ENCODE peak calls at places on chromosomes 7 and 10, in seven cellular contexts. One of them, this sample, is unnamed.

GRCh38 chr7:1065263-1066260 is 21.2 kb downstream of the GPR146 start:
- DNase-seq in lower leg skin: peak
- DNase-seq in BJ: no peak
- DNase-seq in fibroblast of the aortic adventitia: peak
- DNase-seq in keratinocyte: no peak
- DNase-seq in heart left ventricle: peak
- DNase-seq in uterus: peak
- DNase-seq in this sample: peak

GRCh38 chr10:121110369-121110768 is 259.2 kb downstream of the WDR11 start:
- DNase-seq in uterus: no peak
- DNase-seq in fibroblast of the aortic adventitia: no peak
- DNase-seq in BJ: no peak
- DNase-seq in keratinocyte: no peak
- DNase-seq in heart left ventricle: no peak
- DNase-seq in lower leg skin: no peak
- DNase-seq in this sample: no peak

GRCh38 chr7:120014920-120015465 is 258.0 kb upstream of the KCND2 start:
- DNase-seq in BJ: no peak
- DNase-seq in keratinocyte: no peak
- DNase-seq in uterus: no peak
- DNase-seq in fibroblast of the aortic adventitia: peak
- DNase-seq in lower leg skin: no peak
- DNase-seq in heart left ventricle: no peak
- DNase-seq in this sample: no peak

GRCh38 chr10:22427890-22428571 is 82.7 kb downstream of the SPAG6 start:
- DNase-seq in fibroblast of the aortic adventitia: peak
- DNase-seq in heart left ventricle: no peak
- DNase-seq in uterus: no peak
- DNase-seq in lower leg skin: no peak
- DNase-seq in BJ: peak
- DNase-seq in keratinocyte: peak
- DNase-seq in this sample: peak

GRCh38 chr10:110679633-110680472 is 35.7 kb downstream of the RBM20 start:
- DNase-seq in BJ: no peak
- DNase-seq in heart left ventricle: peak
- DNase-seq in lower leg skin: no peak
- DNase-seq in fibroblast of the aortic adventitia: no peak
- DNase-seq in keratinocyte: no peak
- DNase-seq in uterus: no peak
- DNase-seq in this sample: no peak

GRCh38 chr7:141537906-141538305 is 13.3 kb upstream of the AGK start:
- DNase-seq in lower leg skin: no peak
- DNase-seq in keratinocyte: no peak
- DNase-seq in fibroblast of the aortic adventitia: no peak
- DNase-seq in heart left ventricle: no peak
- DNase-seq in uterus: no peak
- DNase-seq in BJ: no peak
- DNase-seq in this sample: no peak

GRCh38 chr10:15370212-15370740 is 813 bp downstream of the FAM171A1 start:
- DNase-seq in keratinocyte: no peak
- DNase-seq in BJ: no peak
- DNase-seq in uterus: no peak
- DNase-seq in heart left ventricle: peak
- DNase-seq in fibroblast of the aortic adventitia: peak
- DNase-seq in lower leg skin: no peak
- DNase-seq in this sample: peak

GRCh38 chr7:155257482-155258232 is 40.0 kb upstream of the INSIG1 start:
- DNase-seq in keratinocyte: peak
- DNase-seq in fibroblast of the aortic adventitia: peak
- DNase-seq in lower leg skin: peak
- DNase-seq in heart left ventricle: peak
- DNase-seq in uterus: peak
- DNase-seq in BJ: no peak
- DNase-seq in this sample: peak

GRCh38 chr7:46680147-46680546 is 759.1 kb upstream of the IGFBP3 start:
- DNase-seq in fibroblast of the aortic adventitia: no peak
- DNase-seq in heart left ventricle: no peak
- DNase-seq in BJ: no peak
- DNase-seq in uterus: no peak
- DNase-seq in lower leg skin: no peak
- DNase-seq in keratinocyte: no peak
- DNase-seq in this sample: peak

GRCh38 chr7:158976849-158977593 is 120.7 kb downstream of the DYNC2I1 start:
- DNase-seq in heart left ventricle: peak
- DNase-seq in fibroblast of the aortic adventitia: peak
- DNase-seq in keratinocyte: no peak
- DNase-seq in lower leg skin: peak
- DNase-seq in BJ: no peak
- DNase-seq in uterus: peak
- DNase-seq in this sample: peak
- H3K4me3 ChIP-seq in heart left ventricle: no peak
- H3K4me3 ChIP-seq in fibroblast of the aortic adventitia: peak
- H3K4me3 ChIP-seq in keratinocyte: peak
- H3K4me3 ChIP-seq in lower leg skin: no peak
- H3K4me3 ChIP-seq in BJ: peak
- H3K4me3 ChIP-seq in uterus: no peak
- H3K4me3 ChIP-seq in this sample: peak

GRCh38 chr10:93620925-93621324 is 8.6 kb downstream of the PDE6C start:
- DNase-seq in keratinocyte: no peak
- DNase-seq in lower leg skin: no peak
- DNase-seq in BJ: no peak
- DNase-seq in heart left ventricle: no peak
- DNase-seq in uterus: no peak
- DNase-seq in fibroblast of the aortic adventitia: no peak
- DNase-seq in this sample: no peak

GRCh38 chr10:93622942-93623341 is 10.6 kb downstream of the PDE6C start:
- DNase-seq in BJ: no peak
- DNase-seq in heart left ventricle: no peak
- DNase-seq in keratinocyte: no peak
- DNase-seq in lower leg skin: no peak
- DNase-seq in fibroblast of the aortic adventitia: no peak
- DNase-seq in uterus: no peak
- DNase-seq in this sample: no peak
- TF ChIP-seq CTCF in BJ: no peak
- TF ChIP-seq CTCF in heart left ventricle: no peak
- TF ChIP-seq CTCF in keratinocyte: no peak
- TF ChIP-seq CTCF in lower leg skin: no peak
- TF ChIP-seq CTCF in fibroblast of the aortic adventitia: no peak
- TF ChIP-seq CTCF in uterus: no peak
- TF ChIP-seq CTCF in this sample: no peak

GRCh38 chr7:153190452-153190851 is 430.9 kb downstream of the ACTR3B start:
- DNase-seq in BJ: no peak
- DNase-seq in heart left ventricle: no peak
- DNase-seq in keratinocyte: no peak
- DNase-seq in uterus: no peak
- DNase-seq in lower leg skin: no peak
- DNase-seq in fibroblast of the aortic adventitia: no peak
- DNase-seq in this sample: no peak

GRCh38 chr7:153190986-153191385 is 431.4 kb downstream of the ACTR3B start:
- DNase-seq in BJ: no peak
- DNase-seq in fibroblast of the aortic adventitia: no peak
- DNase-seq in lower leg skin: no peak
- DNase-seq in uterus: no peak
- DNase-seq in keratinocyte: no peak
- DNase-seq in heart left ventricle: no peak
- DNase-seq in this sample: no peak

GRCh38 chr7:153188630-153189029 is 429.1 kb downstream of the ACTR3B start:
- DNase-seq in heart left ventricle: no peak
- DNase-seq in lower leg skin: no peak
- DNase-seq in uterus: no peak
- DNase-seq in BJ: no peak
- DNase-seq in fibroblast of the aortic adventitia: no peak
- DNase-seq in keratinocyte: no peak
- DNase-seq in this sample: no peak

GRCh38 chr7:153188161-153188560 is 428.6 kb downstream of the ACTR3B start:
- DNase-seq in BJ: no peak
- DNase-seq in heart left ventricle: no peak
- DNase-seq in keratinocyte: no peak
- DNase-seq in lower leg skin: no peak
- DNase-seq in fibroblast of the aortic adventitia: no peak
- DNase-seq in uterus: no peak
- DNase-seq in this sample: no peak

DNA sequence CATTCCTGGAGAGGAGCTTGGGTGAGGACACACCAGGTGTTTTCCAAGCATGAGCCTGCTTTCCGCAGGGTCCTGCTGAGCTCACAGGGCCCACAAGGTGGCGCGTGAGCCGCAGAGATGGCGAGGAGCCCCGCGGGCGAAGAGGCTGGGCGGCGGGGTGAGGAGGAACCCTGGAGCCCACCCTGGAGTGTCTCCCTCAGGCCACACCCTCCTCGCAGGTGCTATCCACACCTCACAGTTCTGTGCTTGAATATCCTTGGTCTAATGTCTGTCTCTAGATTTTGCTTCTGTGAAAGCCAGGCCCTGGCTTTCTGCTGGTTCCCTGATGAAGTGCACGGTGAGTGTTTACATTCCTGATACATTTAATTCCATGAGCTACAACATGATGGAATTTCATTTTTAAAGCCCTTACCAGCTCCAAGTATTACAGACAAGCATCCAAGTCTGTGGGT is 433.6 kb downstream of the ACTR3B start:
- DNase-seq in lower leg skin: no peak
- DNase-seq in keratinocyte: no peak
- DNase-seq in heart left ventricle: no peak
- DNase-seq in uterus: peak
- DNase-seq in fibroblast of the aortic adventitia: no peak
- DNase-seq in BJ: no peak
- DNase-seq in this sample: no peak
- H3K4me3 ChIP-seq in lower leg skin: no peak
- H3K4me3 ChIP-seq in keratinocyte: no peak
- H3K4me3 ChIP-seq in heart left ventricle: no peak
- H3K4me3 ChIP-seq in uterus: no peak
- H3K4me3 ChIP-seq in fibroblast of the aortic adventitia: no peak
- H3K4me3 ChIP-seq in BJ: no peak
- H3K4me3 ChIP-seq in this sample: no peak

GRCh38 chr10:127234306-127234800 is 38.0 kb upstream of the INSYN2A start:
- DNase-seq in heart left ventricle: no peak
- DNase-seq in lower leg skin: no peak
- DNase-seq in BJ: no peak
- DNase-seq in uterus: no peak
- DNase-seq in fibroblast of the aortic adventitia: no peak
- DNase-seq in keratinocyte: no peak
- DNase-seq in this sample: no peak
- TF ChIP-seq CTCF in heart left ventricle: no peak
- TF ChIP-seq CTCF in lower leg skin: no peak
- TF ChIP-seq CTCF in BJ: no peak
- TF ChIP-seq CTCF in uterus: no peak
- TF ChIP-seq CTCF in fibroblast of the aortic adventitia: no peak
- TF ChIP-seq CTCF in keratinocyte: no peak
- TF ChIP-seq CTCF in this sample: no peak

DNA sequence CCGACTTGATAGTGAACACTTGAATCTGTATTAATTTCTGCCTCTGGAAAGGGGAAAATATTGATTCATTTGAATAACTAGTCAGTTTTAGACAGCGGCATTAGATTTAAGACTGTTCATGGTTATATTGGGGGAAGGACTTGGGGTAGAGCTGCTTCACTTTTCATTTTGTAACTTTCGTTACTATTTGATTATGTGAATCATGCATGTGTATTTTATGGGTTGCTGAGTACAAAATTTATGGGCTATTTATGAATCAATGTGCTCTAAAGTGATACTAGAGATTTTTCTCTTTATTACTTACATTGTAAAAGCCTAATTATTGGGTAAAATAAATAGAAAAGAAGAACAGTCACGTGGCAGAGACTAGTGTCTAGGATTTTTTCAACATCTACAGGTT is 4.9 kb downstream of the GLUD1 start:
- DNase-seq in keratinocyte: no peak
- DNase-seq in lower leg skin: no peak
- DNase-seq in fibroblast of the aortic adventitia: no peak
- DNase-seq in heart left ventricle: no peak
- DNase-seq in uterus: no peak
- DNase-seq in BJ: no peak
- DNase-seq in this sample: no peak
- H3K4me3 ChIP-seq in keratinocyte: no peak
- H3K4me3 ChIP-seq in lower leg skin: no peak
- H3K4me3 ChIP-seq in fibroblast of the aortic adventitia: no peak
- H3K4me3 ChIP-seq in heart left ventricle: no peak
- H3K4me3 ChIP-seq in uterus: no peak
- H3K4me3 ChIP-seq in BJ: no peak
- H3K4me3 ChIP-seq in this sample: no peak

GRCh38 chr7:103989785-103990775 is 622 bp upstream of the RELN start:
- DNase-seq in uterus: no peak
- DNase-seq in BJ: no peak
- DNase-seq in fibroblast of the aortic adventitia: peak
- DNase-seq in lower leg skin: no peak
- DNase-seq in keratinocyte: no peak
- DNase-seq in heart left ventricle: no peak
- DNase-seq in this sample: peak
- TF ChIP-seq CTCF in uterus: no peak
- TF ChIP-seq CTCF in BJ: no peak
- TF ChIP-seq CTCF in fibroblast of the aortic adventitia: no peak
- TF ChIP-seq CTCF in lower leg skin: no peak
- TF ChIP-seq CTCF in keratinocyte: no peak
- TF ChIP-seq CTCF in heart left ventricle: no peak
- TF ChIP-seq CTCF in this sample: no peak

GRCh38 chr7:74082770-74083116 is 861 bp upstream of the LIMK1 start:
- DNase-seq in fibroblast of the aortic adventitia: no peak
- DNase-seq in keratinocyte: no peak
- DNase-seq in BJ: no peak
- DNase-seq in heart left ventricle: no peak
- DNase-seq in lower leg skin: no peak
- DNase-seq in uterus: no peak
- DNase-seq in this sample: no peak
- H3K4me3 ChIP-seq in fibroblast of the aortic adventitia: no peak
- H3K4me3 ChIP-seq in keratinocyte: no peak
- H3K4me3 ChIP-seq in BJ: no peak
- H3K4me3 ChIP-seq in heart left ventricle: no peak
- H3K4me3 ChIP-seq in lower leg skin: no peak
- H3K4me3 ChIP-seq in uterus: no peak
- H3K4me3 ChIP-seq in this sample: no peak

GRCh38 chr10:3914702-3915101 is 129.7 kb upstream of the KLF6 start:
- DNase-seq in fibroblast of the aortic adventitia: no peak
- DNase-seq in BJ: no peak
- DNase-seq in lower leg skin: no peak
- DNase-seq in heart left ventricle: no peak
- DNase-seq in keratinocyte: no peak
- DNase-seq in uterus: no peak
- DNase-seq in this sample: no peak
- TF ChIP-seq CTCF in fibroblast of the aortic adventitia: no peak
- TF ChIP-seq CTCF in BJ: no peak
- TF ChIP-seq CTCF in lower leg skin: no peak
- TF ChIP-seq CTCF in heart left ventricle: no peak
- TF ChIP-seq CTCF in keratinocyte: no peak
- TF ChIP-seq CTCF in uterus: no peak
- TF ChIP-seq CTCF in this sample: no peak

GRCh38 chr10:97500297-97500575 is 1.5 kb downstream of the UBTD1 start:
- DNase-seq in heart left ventricle: no peak
- DNase-seq in fibroblast of the aortic adventitia: no peak
- DNase-seq in keratinocyte: no peak
- DNase-seq in BJ: no peak
- DNase-seq in lower leg skin: no peak
- DNase-seq in uterus: no peak
- DNase-seq in this sample: no peak
- H3K4me3 ChIP-seq in heart left ventricle: no peak
- H3K4me3 ChIP-seq in fibroblast of the aortic adventitia: peak
- H3K4me3 ChIP-seq in keratinocyte: peak
- H3K4me3 ChIP-seq in BJ: peak
- H3K4me3 ChIP-seq in lower leg skin: no peak
- H3K4me3 ChIP-seq in uterus: peak
- H3K4me3 ChIP-seq in this sample: peak

DNA sequence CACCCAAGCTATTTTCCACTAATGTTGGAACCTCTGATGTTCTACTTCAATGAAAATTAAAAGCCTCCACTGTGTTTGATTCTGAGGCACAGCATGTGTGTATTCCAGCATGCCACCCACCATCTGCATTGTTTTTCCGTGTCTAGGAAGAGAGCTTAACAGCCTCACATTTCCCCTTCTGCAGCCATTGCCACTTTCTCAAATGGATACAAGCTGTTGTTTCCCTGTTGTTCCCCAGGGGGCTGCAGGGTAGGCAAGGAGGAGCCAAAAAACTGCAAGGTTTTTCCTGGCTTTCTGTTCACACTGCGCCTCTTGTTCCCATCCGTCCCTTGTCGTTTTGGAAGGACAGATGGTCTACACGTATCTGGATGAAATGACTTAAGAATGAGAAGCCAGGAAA is 72.3 kb upstream of the DNAJB12 start:
- DNase-seq in uterus: no peak
- DNase-seq in fibroblast of the aortic adventitia: no peak
- DNase-seq in keratinocyte: no peak
- DNase-seq in heart left ventricle: peak
- DNase-seq in BJ: no peak
- DNase-seq in lower leg skin: no peak
- DNase-seq in this sample: peak
- TF ChIP-seq CTCF in uterus: no peak
- TF ChIP-seq CTCF in fibroblast of the aortic adventitia: no peak
- TF ChIP-seq CTCF in keratinocyte: no peak
- TF ChIP-seq CTCF in heart left ventricle: no peak
- TF ChIP-seq CTCF in BJ: no peak
- TF ChIP-seq CTCF in lower leg skin: no peak
- TF ChIP-seq CTCF in this sample: peak

This sample was measured in choroid plexus epithelial cell.